ENCODE peak calls at places on chromosomes 7 and 10, in six cellular contexts. A is A549, O is WTC11, S is K562, L is endothelial cell of umbilical vein, V is H1. F is an unnamed sample.

GRCh38 chr10:44830022-44830421 is 81.1 kb upstream of the TMEM72 start:
- DNase-seq in A (no peak), O (no peak), S (no peak), L (no peak), V (no peak), F (no peak)

GRCh38 chr7:121909721-121910359 is 36.9 kb downstream of the PTPRZ1 start:
- DNase-seq in A (no peak), O (no peak), S (no peak), L (no peak), V (no peak), F (no peak)

GRCh38 chr7:73668103-73668937 is 689 bp downstream of the VPS37D start:
- DNase-seq in A (peak), O (no peak), S (no peak), L (peak), V (no peak), F (no peak)

GRCh38 chr7:53245721-53246120 is 210.3 kb downstream of the POM121L12 start:
- DNase-seq in A (no peak), O (no peak), S (no peak), L (no peak), V (no peak), F (no peak)

GRCh38 chr10:12455774-12456173 is 106.4 kb downstream of the CAMK1D start:
- DNase-seq in A (peak), O (no peak), S (no peak), L (peak), V (no peak), F (no peak)

GRCh38 chr7:1106063-1106782 is 18.3 kb downstream of the GPER1 start:
- DNase-seq in A (no peak), O (no peak), S (no peak), L (no peak), V (no peak), F (no peak)

GRCh38 chr7:120395526-120396019 is 122.6 kb downstream of the KCND2 start:
- DNase-seq in A (no peak), O (no peak), S (no peak), L (no peak), V (no peak), F (no peak)

GRCh38 chr7:127955051-127955531 is 76.1 kb downstream of the LRRC4 start:
- DNase-seq in A (no peak), O (no peak), S (no peak), L (no peak), V (no peak), F (no peak)

GRCh38 chr7:20298486-20298901 is 32.2 kb upstream of the ITGB8 start:
- DNase-seq in A (no peak), O (no peak), S (no peak), L (no peak), V (no peak), F (no peak)

GRCh38 chr10:91521444-91521843 is 111.3 kb downstream of the HECTD2 start:
- DNase-seq in A (no peak), O (no peak), S (no peak), L (no peak), V (no peak), F (no peak)

GRCh38 chr10:3716093-3716492 is 68.9 kb downstream of the KLF6 start:
- DNase-seq in A (no peak), O (no peak), S (no peak), L (no peak), V (no peak), F (no peak)

GRCh38 chr7:96300981-96301380 is 20.9 kb downstream of the SLC25A13 start:
- DNase-seq in A (no peak), O (no peak), S (no peak), L (no peak), V (no peak), F (no peak)

GRCh38 chr10:7397636-7398035 is 13.2 kb downstream of the SFMBT2 start:
- DNase-seq in A (no peak), O (no peak), S (no peak), L (no peak), V (no peak), F (no peak)

GRCh38 chr7:142478479-142479220 is 220.8 kb upstream of the PRSS58 start:
- DNase-seq in A (peak), O (peak), S (peak), L (peak), V (no peak), F (peak)

GRCh38 chr7:126443951-126444350 is 808.8 kb downstream of the GRM8 start:
- DNase-seq in A (no peak), O (no peak), S (no peak), L (no peak), V (no peak), F (no peak)

GRCh38 chr10:124913167-124913566 is 28.8 kb upstream of the ZRANB1 start:
- DNase-seq in A (no peak), O (no peak), S (no peak), L (no peak), V (no peak), F (no peak)

GRCh38 chr7:54705436-54705835 is 53.6 kb downstream of the SEC61G start:
- DNase-seq in A (peak), O (no peak), S (no peak), L (peak), V (no peak), F (no peak)

GRCh38 chr7:68730871-68731403 is 867.3 kb upstream of the AUTS2 start:
- DNase-seq in A (peak), O (no peak), S (no peak), L (no peak), V (no peak), F (peak)

GRCh38 chr10:60029441-60029840 is 123.1 kb upstream of the CCDC6 start:
- DNase-seq in A (no peak), O (no peak), S (no peak), L (no peak), V (no peak), F (no peak)

GRCh38 chr10:60025279-60025678 is 118.9 kb upstream of the CCDC6 start:
- DNase-seq in A (no peak), O (no peak), S (no peak), L (no peak), V (no peak), F (no peak)

GRCh38 chr10:60021324-60021723 is 115.0 kb upstream of the CCDC6 start:
- DNase-seq in A (no peak), O (no peak), S (no peak), L (no peak), V (no peak), F (no peak)

GRCh38 chr10:60024506-60024905 is 118.2 kb upstream of the CCDC6 start:
- DNase-seq in A (no peak), O (no peak), S (no peak), L (no peak), V (no peak), F (no peak)

GRCh38 chr10:60023475-60023874 is 117.1 kb upstream of the CCDC6 start:
- DNase-seq in A (no peak), O (no peak), S (no peak), L (no peak), V (no peak), F (no peak)
- TF ChIP-seq JUN in A (no peak), O (no peak), S (no peak), L (no peak), V (no peak), F (no peak)

DNA sequence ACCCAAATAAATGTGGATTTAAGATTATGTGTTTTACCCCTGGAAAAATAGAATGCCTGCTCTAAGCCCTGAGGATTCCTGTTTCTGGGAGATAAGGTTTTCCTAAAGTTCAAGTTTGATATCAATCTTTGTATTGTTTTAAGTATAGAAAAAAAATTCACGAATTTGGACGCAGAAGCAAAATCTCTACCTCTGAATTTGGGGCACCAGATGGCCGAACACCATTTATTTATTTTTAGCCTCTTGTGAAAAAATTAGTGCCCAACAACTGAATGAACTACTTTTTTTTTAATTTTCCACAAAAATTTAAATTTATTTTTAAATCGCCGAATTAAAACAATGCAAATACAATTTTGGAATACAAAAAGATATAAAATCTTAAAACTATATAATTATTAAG is 128.1 kb upstream of the SP4 start:
- DNase-seq in A (no peak), O (no peak), S (no peak), L (no peak), V (no peak), F (no peak)
- TF ChIP-seq JUN in A (no peak), O (no peak), S (no peak), L (no peak), V (no peak), F (no peak)

DNA sequence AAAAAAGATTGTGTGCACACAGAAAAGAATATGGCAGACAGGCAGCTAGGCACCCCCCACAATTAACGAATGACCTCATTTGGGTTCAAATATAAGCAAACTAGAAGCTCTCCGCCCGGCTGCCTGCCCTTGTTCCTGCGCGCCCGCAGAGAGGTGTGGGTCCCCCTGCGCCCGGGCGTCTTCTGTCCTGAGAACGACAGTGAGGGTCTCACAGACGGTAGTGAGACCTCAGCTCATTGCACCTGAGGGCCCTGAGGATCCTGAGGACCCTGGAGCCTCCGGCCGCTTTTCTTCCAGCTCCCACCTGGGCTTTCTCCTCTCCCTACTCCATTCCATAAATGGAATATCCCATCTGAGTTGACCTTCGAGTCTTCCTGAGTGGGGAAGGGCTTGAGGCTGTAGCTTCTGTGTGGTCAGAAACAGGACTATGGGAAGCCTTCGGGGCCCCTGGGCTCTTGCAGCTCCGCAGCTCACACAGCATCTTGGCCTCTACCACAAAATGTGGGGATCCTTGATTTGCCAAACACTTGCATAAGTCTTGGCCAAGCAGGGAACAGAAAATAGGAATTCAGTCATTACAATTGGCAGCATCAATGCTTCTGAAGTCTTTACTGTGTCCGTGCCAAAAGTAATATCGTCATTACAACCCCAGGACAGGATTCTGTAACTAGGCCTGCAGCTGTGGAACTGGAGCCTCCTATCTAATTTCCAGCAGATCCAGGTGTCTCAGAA is 43.8 kb downstream of the JAKMIP3 start:
- DNase-seq in A (no peak), O (no peak), S (no peak), L (no peak), V (peak), F (no peak)
- TF ChIP-seq JUN in A (no peak), O (no peak), S (no peak), L (no peak), V (no peak), F (no peak)

DNA sequence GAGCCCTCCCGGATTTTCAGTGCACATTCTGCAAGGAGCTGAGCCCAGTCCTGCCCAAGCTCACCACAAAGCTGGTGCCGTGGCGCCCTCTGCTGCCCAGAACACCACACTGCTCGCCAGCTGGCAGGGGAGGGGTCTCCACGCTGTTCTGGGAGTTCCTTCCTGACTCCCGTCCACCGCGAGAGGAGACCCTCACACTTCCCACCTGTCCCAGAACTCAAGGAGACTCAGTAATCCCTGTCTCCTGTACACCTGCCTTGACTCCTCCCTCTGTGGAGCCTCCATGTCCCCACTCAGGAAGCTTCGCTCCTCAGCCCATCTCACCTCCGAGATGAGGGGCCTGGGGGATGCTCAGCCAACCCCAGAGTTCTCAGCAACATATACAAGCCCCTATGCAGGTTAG is 11.3 kb downstream of the C10orf105 start:
- DNase-seq in A (peak), O (peak), S (peak), L (peak), V (peak), F (peak)
- TF ChIP-seq JUN in A (no peak), O (no peak), S (no peak), L (no peak), V (no peak), F (no peak)

GRCh38 chr10:66919248-66919647 is 6.6 kb upstream of the LRRTM3 start:
- DNase-seq in A (no peak), O (no peak), S (no peak), L (no peak), V (no peak), F (no peak)
- TF ChIP-seq JUN in A (no peak), O (no peak), S (no peak), L (no peak), V (no peak), F (no peak)

GRCh38 chr10:30059209-30060107 is at the start of gene JCAD:
- DNase-seq in A (peak), O (peak), S (peak), L (peak), V (peak), F (no peak)
- TF ChIP-seq JUN in A (no peak), O (no peak), S (no peak), L (no peak), V (no peak), F (no peak)

GRCh38 chr7:27130540-27131389 is at the start of gene HOXA4:
- DNase-seq in A (peak), O (peak), S (no peak), L (peak), V (peak), F (peak)
- TF ChIP-seq JUN in A (no peak), O (no peak), S (no peak), L (no peak), V (no peak), F (no peak)

DNA sequence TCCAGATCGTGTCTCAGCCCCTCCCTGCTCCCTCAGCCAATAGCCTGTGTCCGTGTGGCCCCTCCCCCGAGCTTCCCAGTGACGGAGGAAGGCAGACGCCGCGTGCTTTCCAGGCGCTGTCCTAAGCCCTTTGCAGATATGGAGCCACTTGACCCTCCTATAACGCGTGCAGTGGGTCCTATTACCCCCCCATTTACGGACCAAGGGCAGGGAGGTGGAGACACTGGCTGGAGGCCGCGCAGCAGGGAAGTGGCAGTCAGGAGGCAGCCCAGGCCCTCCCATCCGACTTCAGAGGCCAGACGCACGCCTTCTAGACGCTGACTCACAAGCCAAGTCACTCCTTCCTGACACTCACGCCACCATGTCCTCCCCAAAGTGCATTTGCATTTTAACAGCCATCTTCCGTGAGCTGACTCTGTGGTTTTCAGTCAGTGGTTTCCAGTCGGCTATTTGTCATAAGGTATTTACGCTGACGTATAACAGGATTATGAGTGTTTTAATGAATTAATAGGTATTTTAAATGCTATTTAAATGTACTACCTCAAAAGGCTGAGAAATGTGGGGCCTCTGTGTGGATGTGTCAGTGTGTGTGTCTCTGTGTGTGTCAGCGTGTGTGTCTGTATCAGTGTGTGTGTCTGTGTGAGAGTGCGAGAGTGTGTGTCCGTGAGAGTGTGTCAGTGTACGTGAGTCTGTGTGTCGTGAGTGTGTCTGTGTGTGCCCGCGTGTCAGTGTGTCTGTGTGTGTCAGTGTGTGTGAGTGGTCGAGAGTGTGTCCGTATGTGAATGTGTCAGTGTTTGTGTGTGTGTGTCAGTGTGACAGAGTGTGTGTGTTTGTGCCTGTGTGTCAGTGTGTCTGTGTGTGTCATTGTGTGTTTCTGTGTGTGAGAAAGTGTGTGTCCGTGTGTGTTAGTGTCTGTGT is 92.1 kb upstream of the INSIG1 start:
- DNase-seq in A (peak), O (peak), S (peak), L (peak), V (peak), F (no peak)
- TF ChIP-seq JUN in A (peak), O (no peak), S (peak), L (peak), V (no peak), F (no peak)

GRCh38 chr10:22435650-22436049 is 90.4 kb downstream of the SPAG6 start:
- DNase-seq in A (no peak), O (no peak), S (no peak), L (no peak), V (no peak), F (no peak)
- TF ChIP-seq JUN in A (no peak), O (no peak), S (no peak), L (no peak), V (no peak), F (no peak)

GRCh38 chr7:44294325-44295069 is 30.9 kb downstream of the CAMK2B start:
- DNase-seq in A (no peak), O (no peak), S (no peak), L (no peak), V (no peak), F (no peak)
- TF ChIP-seq JUN in A (no peak), O (no peak), S (no peak), L (no peak), V (no peak), F (no peak)

F was measured in HepG2.